ENCODE peak calls at places on chromosomes 13 and 19, in seven cellular contexts. U is cardiac fibroblast; V is pancreas; I is midbrain; X is activated CD8-positive, alpha-beta T cell treated with anti-CD3 and anti-CD28 coated beads for 36 hours; J is ecto neural progenitor cell; C is NCI-H226. H is an unnamed sample.

GRCh38 chr13:38680912-38681311 is 6.0 kb upstream of the FREM2 start:
- DNase-seq in U (no peak), V (no peak), I (no peak), X (no peak), J (no peak), C (no peak), H (no peak)

GRCh38 chr19:50870417-50871089 is 2.7 kb upstream of the KLK2 start:
- DNase-seq in U (peak; percentile 28), V (peak; percentile 58), I (no peak), X (peak; percentile 61), J (no peak), C (no peak), H (no peak)

GRCh38 chr13:95156208-95156607 is 145.0 kb downstream of the ABCC4 start:
- DNase-seq in U (peak; percentile 68), V (no peak), I (no peak), X (no peak), J (no peak), C (no peak), H (no peak)

GRCh38 chr13:31221057-31221456 is 21.3 kb downstream of the B3GLCT start:
- DNase-seq in U (no peak), V (no peak), I (no peak), X (no peak), J (no peak), C (peak; percentile 12), H (no peak)

GRCh38 chr19:17767559-17767958 is 16.3 kb downstream of the FCHO1 start:
- DNase-seq in U (no peak), V (no peak), I (peak; percentile 17), X (no peak), J (no peak), C (no peak), H (no peak)

GRCh38 chr13:35866801-35867200 is 264.4 kb downstream of the DCLK1 start:
- DNase-seq in U (no peak), V (no peak), I (no peak), X (no peak), J (no peak), C (no peak), H (no peak)

GRCh38 chr19:38905186-38905539 is 5.4 kb downstream of the NFKBIB start:
- DNase-seq in U (no peak), V (no peak), I (no peak), X (no peak), J (no peak), C (no peak), H (no peak)

GRCh38 chr19:35162471-35163326 is 8.2 kb downstream of the FXYD5 start:
- DNase-seq in U (no peak), V (no peak), I (no peak), X (no peak), J (no peak), C (peak; percentile 98), H (no peak)

GRCh38 chr13:98476538-98476966 is 100.4 kb downstream of the STK24 start:
- DNase-seq in U (peak; percentile 93), V (peak; percentile 56), I (no peak), X (peak; percentile 96), J (no peak), C (peak; percentile 79), H (peak; percentile 53)

GRCh38 chr13:113153810-113154748 is 4.4 kb upstream of the PROZ start:
- DNase-seq in U (peak; percentile 72), V (peak; percentile 89), I (peak; percentile 82), X (peak; percentile 64), J (peak; percentile 85), C (peak; percentile 49), H (peak; percentile 75)

GRCh38 chr13:98751397-98752110 is 918 bp downstream of the SLC15A1 start:
- DNase-seq in U (peak; percentile 38), V (no peak), I (no peak), X (no peak), J (peak; percentile 56), C (no peak), H (no peak)

GRCh38 chr19:49489601-49490167 is 2.3 kb downstream of the RPL13A start:
- DNase-seq in U (no peak), V (no peak), I (no peak), X (peak; percentile 61), J (no peak), C (no peak), H (no peak)

GRCh38 chr19:8459520-8460260 is 14.9 kb downstream of the HNRNPM start:
- DNase-seq in U (peak; percentile 89), V (no peak), I (no peak), X (no peak), J (no peak), C (peak; percentile 21), H (no peak)

GRCh38 chr19:6381030-6381750 is 5.5 kb upstream of the PSPN start:
- DNase-seq in U (no peak), V (no peak), I (no peak), X (no peak), J (no peak), C (no peak), H (no peak)

GRCh38 chr19:15047680-15048079 is 1.6 kb upstream of the CASP14 start:
- DNase-seq in U (no peak), V (no peak), I (no peak), X (no peak), J (no peak), C (no peak), H (no peak)

GRCh38 chr13:90447735-90448103 is 899.8 kb upstream of the MIR17HG start:
- DNase-seq in U (peak; percentile 85), V (no peak), I (no peak), X (no peak), J (no peak), C (peak; percentile 85), H (no peak)

GRCh38 chr13:36882829-36883390 is 37.1 kb downstream of the SMAD9 start:
- DNase-seq in U (no peak), V (no peak), I (no peak), X (no peak), J (no peak), C (no peak), H (no peak)

GRCh38 chr13:50366488-50367174 is 351.4 kb downstream of the KCNRG start:
- DNase-seq in U (no peak), V (no peak), I (no peak), X (peak; percentile 72), J (no peak), C (no peak), H (no peak)

GRCh38 chr13:44465318-44465717 is 91.7 kb downstream of the SERP2 start:
- DNase-seq in U (peak; percentile 18), V (no peak), I (no peak), X (no peak), J (no peak), C (no peak), H (no peak)

GRCh38 chr19:48413879-48414623 is 20.6 kb downstream of the GRIN2D start:
- DNase-seq in U (no peak), V (peak; percentile 40), I (no peak), X (no peak), J (peak; percentile 56), C (peak; percentile 56), H (no peak)

GRCh38 chr19:33507021-33507956 is 14.3 kb downstream of the PEPD start:
- DNase-seq in U (no peak), V (no peak), I (no peak), X (no peak), J (no peak), C (no peak), H (no peak)

GRCh38 chr13:80052286-80052685 is 288.6 kb downstream of the SPRY2 start:
- DNase-seq in U (no peak), V (no peak), I (no peak), X (no peak), J (no peak), C (no peak), H (no peak)

GRCh38 chr19:6551607-6552450 is 21.0 kb downstream of the TNFSF9 start:
- DNase-seq in U (peak; percentile 15), V (no peak), I (no peak), X (peak; percentile 88), J (peak; percentile 85), C (no peak), H (no peak)

GRCh38 chr19:17841371-17841809 is 6.4 kb downstream of the JAK3 start:
- DNase-seq in U (no peak), V (peak; percentile 43), I (no peak), X (no peak), J (no peak), C (no peak), H (no peak)

GRCh38 chr19:45142728-45143115 is 18.1 kb downstream of the NKPD1 start:
- DNase-seq in U (no peak), V (no peak), I (no peak), X (no peak), J (no peak), C (no peak), H (no peak)

H was measured in lung.